ENCODE peak calls at places on chromosomes 6 and 20, in four cellular contexts. O, Y, B and V are unnamed samples.

GRCh38 chr20:2799271-2799670 is 1.2 kb downstream of the CPXM1 start:
- DNase-seq in Y (no peak), B (peak), O (no peak), V (no peak)

GRCh38 chr20:45934046-45934586 is 367 bp upstream of the PCIF1 start:
- DNase-seq in O (peak), B (peak), Y (peak), V (peak)

GRCh38 chr6:27472182-27472616 is 706 bp downstream of the ZNF184 start:
- DNase-seq in B (peak), O (peak), Y (peak), V (peak)

GRCh38 chr6:154937306-154938244 is 57.5 kb upstream of the TIAM2 start:
- DNase-seq in B (peak), Y (peak), O (peak), V (peak)

GRCh38 chr6:50087231-50087954 is 37.7 kb upstream of the DEFB112 start:
- DNase-seq in B (peak), Y (peak), O (peak), V (peak)

GRCh38 chr6:5782783-5783567 is 223.8 kb downstream of the NRN1 start:
- DNase-seq in Y (peak), O (peak), B (no peak), V (no peak)

GRCh38 chr20:44594730-44595129 is 12.4 kb downstream of the PKIG start:
- DNase-seq in O (peak), Y (peak), B (no peak), V (peak)

GRCh38 chr6:14542670-14543366 is 425.2 kb downstream of the CD83 start:
- DNase-seq in Y (peak), B (no peak), O (peak), V (peak)

GRCh38 chr6:154370545-154370944 is 13.9 kb upstream of the IPCEF1 start:
- DNase-seq in B (peak), Y (peak), O (peak), V (peak)

GRCh38 chr6:166714581-166714980 is 87.5 kb upstream of the RPS6KA2 start:
- DNase-seq in B (no peak), O (no peak), Y (no peak), V (no peak)

GRCh38 chr6:133854633-133855598 is 34.0 kb upstream of the TCF21 start:
- DNase-seq in B (peak), Y (no peak), O (no peak), V (no peak)

GRCh38 chr6:129498950-129499870 is 210.8 kb downstream of the ARHGAP18 start:
- DNase-seq in O (peak), B (peak), Y (peak), V (peak)

GRCh38 chr20:15702161-15702560 is 871.1 kb downstream of the KIF16B start:
- DNase-seq in B (no peak), O (peak), Y (no peak), V (peak)

GRCh38 chr6:111894272-111894671 is 21.0 kb upstream of the FYN start:
- DNase-seq in B (no peak), O (no peak), Y (peak), V (no peak)

GRCh38 chr6:30876039-30876730 is 8.1 kb upstream of the DDR1 start:
- DNase-seq in B (no peak), Y (peak), O (peak), V (peak)

GRCh38 chr20:22490287-22491187 is 93.8 kb downstream of the FOXA2 start:
- DNase-seq in Y (no peak), B (peak), O (no peak), V (peak)

GRCh38 chr6:159729598-159729997 is 2.3 kb downstream of the WTAP start:
- DNase-seq in B (peak), Y (peak), O (peak), V (peak)

GRCh38 chr20:63222541-63222940 is 6.6 kb upstream of the YTHDF1 start:
- DNase-seq in O (no peak), Y (no peak), B (no peak), V (no peak)

GRCh38 chr6:38164671-38165108 is 345.2 kb downstream of the ZFAND3 start:
- DNase-seq in Y (no peak), O (no peak), B (no peak), V (no peak)

GRCh38 chr20:40781340-40781916 is 92.4 kb upstream of the MAFB start:
- DNase-seq in B (no peak), Y (no peak), O (no peak), V (no peak)

GRCh38 chr6:151391471-151392428 is at the start of gene ZBTB2:
- DNase-seq in O (peak), B (peak), Y (peak), V (peak)

GRCh38 chr20:48716541-48716940 is 111.3 kb downstream of the PREX1 start:
- DNase-seq in Y (no peak), B (no peak), O (no peak), V (no peak)

GRCh38 chr20:48823960-48824497 is 3.8 kb downstream of the PREX1 start:
- DNase-seq in B (no peak), O (peak), Y (peak), V (peak)

GRCh38 chr6:44367686-44368085 is 19.8 kb upstream of the CDC5L start:
- DNase-seq in B (no peak), O (no peak), Y (peak), V (peak)

GRCh38 chr6:20686142-20686541 is 151.9 kb downstream of the CDKAL1 start:
- DNase-seq in Y (no peak), O (no peak), B (peak), V (no peak)

GRCh38 chr6:144325232-144325631 is 40.1 kb downstream of the UTRN start:
- DNase-seq in Y (no peak), B (no peak), O (no peak), V (no peak)

GRCh38 chr6:88698661-88699060 is 264.8 kb downstream of the RNGTT start:
- DNase-seq in O (no peak), Y (no peak), B (no peak), V (no peak)

GRCh38 chr6:128723667-128724066 is 159.3 kb upstream of the LAMA2 start:
- DNase-seq in B (peak), Y (peak), O (no peak), V (peak)

GRCh38 chr6:14520536-14520935 is 403.0 kb downstream of the CD83 start:
- DNase-seq in O (no peak), B (no peak), Y (no peak), V (no peak)

GRCh38 chr6:37131104-37131959 is 38.6 kb upstream of the PIM1 start:
- DNase-seq in B (no peak), O (peak), Y (no peak), V (peak)

GRCh38 chr6:43402819-43403218 is 24.5 kb upstream of the ABCC10 start:
- DNase-seq in B (no peak), O (no peak), Y (no peak), V (no peak)

GRCh38 chr20:44031822-44032582 is 117.3 kb downstream of the TOX2 start:
- DNase-seq in O (no peak), B (no peak), Y (peak), V (no peak)

GRCh38 chr6:17816921-17817611 is 110.3 kb upstream of the NUP153 start:
- DNase-seq in Y (peak), O (peak), B (no peak), V (peak)

GRCh38 chr6:152980656-152981055 is 2.2 kb downstream of the FBXO5 start:
- DNase-seq in B (no peak), Y (no peak), O (no peak), V (no peak)
- H3K4me3 ChIP-seq in B (peak), Y (no peak), O (peak), V (peak)

DNA sequence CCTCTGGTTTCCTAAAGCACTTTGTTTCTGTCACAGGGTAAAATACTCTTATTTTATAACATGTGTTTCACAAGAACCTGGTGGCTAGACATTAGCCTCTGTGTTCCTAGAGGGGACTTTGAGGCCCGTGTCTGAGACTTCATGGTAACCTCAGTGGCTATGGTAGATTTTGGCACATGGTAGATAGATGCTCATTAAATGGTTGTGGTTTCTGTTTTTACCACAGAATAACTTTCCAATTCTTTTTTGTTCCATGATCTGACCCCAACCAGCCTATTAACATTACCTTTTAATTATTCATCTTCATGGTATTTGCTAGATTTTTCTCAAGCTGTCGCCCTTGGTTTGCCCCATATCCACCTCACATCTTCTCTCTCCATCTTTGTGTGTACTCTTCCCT is 34.3 kb downstream of the CCN2 start:
- DNase-seq in Y (no peak), B (no peak), O (no peak), V (no peak)
- TF ChIP-seq CTCF in Y (no peak), B (no peak), O (no peak), V (no peak)

GRCh38 chr6:108236791-108237190 is 24.0 kb downstream of the SNX3 start:
- DNase-seq in B (no peak), Y (no peak), O (no peak), V (no peak)
- H3K4me3 ChIP-seq in B (no peak), Y (no peak), O (no peak), V (no peak)

GRCh38 chr20:309841-310644 is 12.7 kb downstream of the ZCCHC3 start:
- DNase-seq in B (peak), O (peak), Y (peak), V (peak)
- TF ChIP-seq CTCF in B (no peak), O (no peak), Y (no peak), V (no peak)

DNA sequence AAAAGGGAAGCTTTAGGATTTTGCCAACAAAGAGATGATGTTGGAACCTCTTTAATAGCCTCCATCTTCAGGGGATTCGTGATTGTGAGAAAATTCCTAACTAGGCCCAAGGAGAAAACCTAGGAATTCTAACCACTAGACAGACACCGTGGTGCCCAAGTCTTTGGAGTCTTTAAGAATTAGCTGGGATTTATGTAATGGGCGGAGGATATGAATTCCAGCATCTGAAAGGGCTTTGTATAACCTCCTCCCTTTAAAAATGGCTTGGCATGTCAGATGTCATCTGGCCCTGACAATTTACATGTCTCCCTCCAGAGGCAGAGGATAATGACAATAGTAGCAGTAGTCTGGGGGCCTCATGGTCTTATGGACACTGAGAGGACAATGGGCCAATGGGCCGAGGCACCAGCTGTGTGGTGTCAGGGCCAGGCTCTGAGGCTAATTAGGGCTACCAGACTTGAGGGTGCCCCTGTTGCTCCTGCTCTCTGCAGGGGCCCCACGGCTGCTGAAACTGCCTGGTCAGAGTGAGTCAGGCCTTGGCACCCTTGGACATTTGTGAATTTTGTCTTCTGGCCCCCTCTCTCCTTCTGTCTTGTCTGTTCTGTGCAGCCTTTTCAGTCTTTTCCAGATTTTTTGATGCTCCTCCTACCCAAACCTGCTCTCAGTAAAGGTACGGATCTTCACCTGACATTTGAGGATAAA is 113.9 kb downstream of the EDN1 start:
- DNase-seq in Y (no peak), B (no peak), O (peak), V (peak)
- H3K4me3 ChIP-seq in Y (no peak), B (no peak), O (no peak), V (no peak)

GRCh38 chr20:14617123-14617522 is 279.7 kb upstream of the FLRT3 start:
- DNase-seq in O (peak), B (no peak), Y (no peak), V (peak)

GRCh38 chr20:14619411-14619810 is 282.0 kb upstream of the FLRT3 start:
- DNase-seq in Y (no peak), B (no peak), O (no peak), V (no peak)

DNA sequence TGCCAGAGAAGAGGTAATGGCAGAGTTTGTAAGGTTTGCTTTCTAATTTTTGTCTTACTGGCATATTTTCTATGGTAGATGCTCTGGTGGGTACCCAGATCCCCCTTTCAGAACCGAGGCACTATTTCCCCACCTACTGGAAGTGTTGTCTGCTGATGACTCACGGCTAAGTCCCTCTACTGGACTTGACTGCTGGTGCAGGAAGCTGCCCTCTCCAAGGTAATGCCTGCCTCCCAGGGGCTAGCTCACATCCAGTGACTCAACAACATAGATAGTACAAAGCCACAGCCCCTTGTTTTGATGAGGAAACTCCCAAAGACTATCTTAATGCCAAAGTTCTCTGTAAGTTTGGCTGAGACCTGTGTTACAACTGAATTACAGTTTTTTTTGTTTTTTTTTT is 285.4 kb upstream of the FLRT3 start:
- DNase-seq in O (peak), B (peak), Y (peak), V (peak)
- TF ChIP-seq CTCF in O (no peak), B (peak), Y (peak), V (peak)

DNA sequence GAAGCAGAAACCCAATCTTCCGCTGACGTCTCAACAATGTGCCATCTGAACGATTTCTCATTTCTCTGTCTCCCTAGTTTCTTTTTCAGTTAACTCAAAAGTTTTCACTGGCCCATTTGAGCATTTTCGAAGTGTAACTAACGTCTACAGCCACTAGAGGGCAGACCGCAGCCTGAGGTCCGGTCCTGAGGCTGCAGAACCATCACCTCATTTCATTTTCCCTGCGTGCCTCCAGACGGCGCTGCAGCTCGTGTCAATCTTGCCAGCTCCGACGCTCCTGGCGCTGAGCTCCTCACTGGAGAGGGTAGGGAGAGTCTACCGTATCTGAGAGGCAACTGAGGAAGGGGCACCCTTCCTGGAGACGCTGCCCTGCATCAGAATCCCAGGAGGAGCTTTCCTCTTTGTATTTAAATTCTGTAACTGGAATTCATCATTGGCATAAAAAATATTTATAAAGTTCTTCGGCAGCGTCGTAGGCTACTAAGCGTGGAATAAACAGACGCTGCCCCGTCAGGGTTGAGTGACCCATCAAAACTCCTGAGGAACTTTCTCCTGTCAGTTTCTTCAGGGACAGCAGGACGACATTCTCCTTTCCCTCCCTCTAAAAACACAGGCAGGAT is 28.5 kb upstream of the DTNBP1 start:
- DNase-seq in B (peak), Y (peak), O (peak), V (peak)
- H3K4me3 ChIP-seq in B (no peak), Y (peak), O (peak), V (peak)